ENCODE peak calls at places on chromosome 6, in nine cellular contexts. Y, O, T, K, X, Q, A, U and P are unnamed samples.
A peak's percentile ranks its signal among the peaks of the same experiment; 100 is the strongest.

GRCh38 chr6:87667032-87667431 is 35.0 kb downstream of the AKIRIN2 start:
- DNase-seq in Y (no peak), O (no peak), T (no peak), K (no peak), X (no peak), Q (no peak), A (no peak), U (no peak), P (no peak)

GRCh38 chr6:162147805-162148204 is 579.8 kb downstream of the PRKN start:
- DNase-seq in Y (no peak), O (no peak), T (no peak), K (no peak), X (no peak), Q (no peak), A (no peak), U (no peak), P (no peak)

GRCh38 chr6:153997221-153997620 is 41.8 kb upstream of the OPRM1 start:
- DNase-seq in Y (no peak), O (no peak), T (no peak), K (no peak), X (no peak), Q (no peak), A (no peak), U (no peak), P (no peak)

GRCh38 chr6:168225471-168225901 is 94.1 kb downstream of the DACT2 start:
- DNase-seq in Y (no peak), O (no peak), T (peak; percentile 42), K (peak; percentile 80), X (no peak), Q (no peak), A (no peak), U (no peak), P (no peak)

GRCh38 chr6:41053056-41053455 is at the start of gene APOBEC2:
- DNase-seq in Y (no peak), O (no peak), T (peak; percentile 17), K (no peak), X (no peak), Q (peak; percentile 94), A (no peak), U (no peak), P (no peak)

GRCh38 chr6:104711371-104711770 is 148.3 kb downstream of the HACE1 start:
- DNase-seq in Y (peak; percentile 67), O (peak; percentile 75), T (no peak), K (no peak), X (peak; percentile 35), Q (no peak), A (peak; percentile 66), U (peak; percentile 79), P (peak; percentile 45)

GRCh38 chr6:53067307-53067706 is 2.1 kb downstream of the FBXO9 start:
- DNase-seq in Y (no peak), O (no peak), T (no peak), K (no peak), X (no peak), Q (no peak), A (peak; percentile 39), U (peak; percentile 17), P (no peak)

GRCh38 chr6:152356659-152357058 is 280.5 kb downstream of the SYNE1 start:
- DNase-seq in Y (peak; percentile 57), O (peak; percentile 74), T (peak; percentile 53), K (no peak), X (peak; percentile 54), Q (no peak), A (peak; percentile 51), U (peak; percentile 60), P (no peak)

GRCh38 chr6:46407246-46407645 is 84.0 kb downstream of the RCAN2 start:
- DNase-seq in Y (no peak), O (no peak), T (no peak), K (no peak), X (no peak), Q (no peak), A (no peak), U (no peak), P (no peak)

GRCh38 chr6:13767121-13767794 is 47.1 kb downstream of the MCUR1 start:
- DNase-seq in Y (peak; percentile 60), O (peak; percentile 48), T (peak; percentile 25), K (peak; percentile 75), X (peak; percentile 26), Q (peak; percentile 70), A (peak; percentile 60), U (peak; percentile 64), P (no peak)

GRCh38 chr6:132333639-132334516 is 67.4 kb downstream of the MOXD1 start:
- DNase-seq in Y (peak; percentile 93), O (peak; percentile 96), T (no peak), K (peak; percentile 33), X (peak; percentile 41), Q (no peak), A (peak; percentile 91), U (peak; percentile 92), P (peak; percentile 63)

GRCh38 chr6:10555625-10556309 is 34.6 kb downstream of the GCNT2 start:
- DNase-seq in Y (peak; percentile 2), O (peak; percentile 2), T (peak; percentile 84), K (peak; percentile 21), X (peak; percentile 82), Q (peak; percentile 66), A (peak; percentile 15), U (peak; percentile 66), P (no peak)

GRCh38 chr6:57324538-57324937 is 7.1 kb downstream of the PRIM2 start:
- DNase-seq in Y (peak; percentile 31), O (peak; percentile 53), T (no peak), K (no peak), X (peak; percentile 24), Q (no peak), A (peak; percentile 39), U (peak; percentile 52), P (no peak)

GRCh38 chr6:135905604-135906300 is 54.3 kb downstream of the PDE7B start:
- DNase-seq in Y (no peak), O (no peak), T (peak; percentile 16), K (no peak), X (no peak), Q (no peak), A (no peak), U (no peak), P (no peak)

GRCh38 chr6:119129148-119129967 is 50.9 kb upstream of the FAM184A start:
- DNase-seq in Y (peak; percentile 81), O (peak; percentile 85), T (peak; percentile 68), K (no peak), X (peak; percentile 77), Q (no peak), A (peak; percentile 75), U (peak; percentile 87), P (no peak)

GRCh38 chr6:152635949-152636674 is 1.1 kb downstream of the SYNE1 start:
- DNase-seq in Y (peak; percentile 19), O (peak; percentile 53), T (peak; percentile 51), K (peak; percentile 58), X (peak; percentile 10), Q (no peak), A (peak; percentile 34), U (peak; percentile 68), P (no peak)

GRCh38 chr6:160260283-160261119 is 1.9 kb upstream of the SLC22A2 start:
- DNase-seq in Y (peak; percentile 4), O (peak; percentile 34), T (no peak), K (no peak), X (no peak), Q (no peak), A (no peak), U (no peak), P (no peak)

GRCh38 chr6:111997078-111997862 is 56.6 kb upstream of the CCN6 start:
- DNase-seq in Y (peak; percentile 85), O (peak; percentile 86), T (peak; percentile 88), K (peak; percentile 86), X (peak; percentile 74), Q (peak; percentile 88), A (peak; percentile 78), U (peak; percentile 90), P (no peak)
- TF ChIP-seq CTCF in Y (peak; percentile 97), O (peak; percentile 93), T (peak; percentile 91), K (peak; percentile 93), X (peak; percentile 88), Q (peak; percentile 92), A (peak; percentile 96), U (peak; percentile 82), P (peak; percentile 83)

DNA sequence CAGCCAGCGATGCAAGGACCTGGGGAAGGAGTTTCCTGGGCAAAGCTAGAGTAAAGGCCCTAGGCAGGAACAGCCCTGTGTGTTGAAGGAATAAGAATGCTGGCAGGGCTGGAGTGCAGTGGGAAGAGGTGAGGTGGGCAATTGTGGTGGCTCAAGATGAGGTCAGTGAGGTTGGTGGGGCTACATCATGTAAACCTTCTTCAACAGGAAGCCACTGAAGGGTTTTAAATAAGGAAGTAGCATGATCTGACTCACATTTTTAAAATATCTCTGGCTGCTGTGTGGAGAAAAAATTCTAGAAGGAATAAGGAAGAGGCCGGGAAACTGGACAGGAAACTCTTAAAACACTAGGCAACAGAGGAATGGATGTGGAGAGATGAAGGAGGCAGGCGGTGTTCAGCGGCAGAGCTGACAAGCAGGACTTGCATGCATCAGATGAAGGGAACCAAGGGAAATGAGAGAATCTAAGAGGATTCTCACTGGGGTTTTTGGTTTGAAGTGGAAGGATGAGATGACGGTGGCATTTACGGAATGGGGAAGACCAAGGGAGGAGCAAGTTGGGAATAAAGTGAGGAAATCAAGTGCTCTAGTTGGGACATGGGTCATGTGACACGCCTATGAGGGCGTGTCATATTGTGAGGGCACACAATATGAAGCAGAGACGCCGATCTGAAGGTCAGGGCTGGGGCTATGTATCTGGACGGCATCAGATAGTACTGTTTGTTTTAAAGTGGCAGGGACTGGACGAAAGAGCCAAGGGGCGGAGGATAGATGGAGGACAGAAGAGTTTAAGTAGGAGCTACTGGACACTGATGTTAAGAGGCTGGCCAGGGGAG is 18.3 kb downstream of the TMEM242 start:
- DNase-seq in Y (no peak), O (peak; percentile 58), T (no peak), K (no peak), X (peak; percentile 85), Q (no peak), A (peak; percentile 38), U (no peak), P (no peak)
- H3K4me3 ChIP-seq in Y (no peak overlapping the region), O (no peak overlapping the region), T (no peak overlapping the region), K (no peak overlapping the region), X (peak overlapping the region; percentile 10), Q (no peak overlapping the region), A (no peak overlapping the region), U (no peak overlapping the region), P (no peak overlapping the region)

DNA sequence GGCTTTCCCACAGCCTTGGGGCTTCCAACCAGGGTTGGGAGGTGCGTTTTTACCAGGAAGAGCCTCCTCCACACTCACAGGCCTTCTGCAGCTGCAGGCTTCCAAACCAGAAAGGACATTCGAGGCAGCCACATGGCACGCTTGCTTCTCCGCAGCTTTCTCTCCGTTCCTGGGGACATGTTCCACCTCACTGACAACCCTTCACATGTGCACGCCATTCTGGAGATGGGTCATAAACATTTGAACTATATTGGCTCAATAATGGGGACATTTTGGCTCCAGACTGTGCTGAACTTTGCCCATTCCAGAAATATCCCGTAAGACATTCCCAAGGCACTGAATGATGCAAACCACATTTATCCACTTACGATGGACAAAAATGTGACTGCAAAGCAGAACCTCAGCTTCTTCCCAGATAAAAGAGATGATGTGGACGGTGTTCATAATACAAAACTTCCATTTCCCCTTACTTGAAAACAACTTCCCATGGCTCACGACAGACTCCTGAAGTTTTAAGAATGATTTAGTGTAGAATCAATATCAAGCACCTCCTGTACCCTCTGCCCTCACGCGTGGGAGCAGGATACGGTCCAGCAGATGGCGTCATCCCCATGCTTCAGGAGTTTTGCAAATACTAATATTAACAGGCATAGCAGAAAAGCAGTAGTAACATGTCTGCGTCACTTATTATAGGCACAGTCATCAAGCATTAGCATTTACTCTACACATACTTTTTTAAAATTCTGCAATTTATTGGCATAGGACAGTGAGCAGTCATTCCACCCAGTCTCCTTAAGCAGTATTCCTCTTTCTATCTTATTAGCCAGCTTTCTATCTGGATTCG is 25.4 kb upstream of the FOXF2 start:
- DNase-seq in Y (peak; percentile 79), O (no peak), T (no peak), K (no peak), X (no peak), Q (peak; percentile 71), A (peak; percentile 84), U (peak; percentile 92), P (no peak)
- TF ChIP-seq CTCF in Y (peak; percentile 25), O (no peak), T (peak; percentile 58), K (no peak), X (peak; percentile 4), Q (peak; percentile 15), A (peak; percentile 39), U (peak; percentile 33), P (no peak)

GRCh38 chr6:148329568-148330299 is 12.9 kb upstream of the SASH1 start:
- DNase-seq in Y (peak; percentile 95), O (peak; percentile 91), T (no peak), K (no peak), X (peak; percentile 83), Q (no peak), A (peak; percentile 98), U (peak; percentile 64), P (peak; percentile 83)
- H3K4me3 ChIP-seq in Y (no peak overlapping the region), O (no peak overlapping the region), T (no peak overlapping the region), K (no peak overlapping the region), X (no peak overlapping the region), Q (no peak overlapping the region), A (no peak overlapping the region), U (no peak overlapping the region), P (no peak overlapping the region)